ENCODE peak calls at places on chromosomes 5 and 9, in seven cellular contexts. O, L, M, D, B, S and K are unnamed samples.
A peak's percentile ranks its signal among the peaks of the same experiment; 100 is the strongest.

GRCh38 chr5:166671818-166672217 is 1619.6 kb upstream of the WWC1 start:
- DNase-seq in D (no peak), B (no peak), O (no peak), M (no peak), S (no peak), L (no peak), K (no peak)

GRCh38 chr9:132546148-132547051 is 36.0 kb upstream of the BARHL1 start:
- DNase-seq in M (no peak), O (no peak), B (peak; percentile 78), S (peak; percentile 33), L (no peak), D (no peak), K (peak; percentile 81)

GRCh38 chr5:98517967-98518366 is 255.5 kb upstream of the RGMB start:
- DNase-seq in B (no peak), L (no peak), D (no peak), M (no peak), S (no peak), O (no peak), K (no peak)

GRCh38 chr5:107651326-107651725 is 19.4 kb downstream of the EFNA5 start:
- DNase-seq in D (no peak), B (no peak), L (no peak), M (no peak), S (no peak), O (no peak), K (no peak)

GRCh38 chr5:144429905-144430304 is 259.2 kb downstream of the KCTD16 start:
- DNase-seq in B (no peak), L (no peak), S (no peak), D (no peak), O (no peak), M (no peak), K (no peak)

GRCh38 chr9:70407081-70407503 is 7.4 kb downstream of the KLF9 start:
- DNase-seq in O (peak; percentile 80), M (peak; percentile 93), D (no peak), L (no peak), S (peak; percentile 91), B (no peak), K (no peak)

GRCh38 chr5:79853676-79854418 is 137.2 kb downstream of the MTX3 start:
- DNase-seq in S (no peak), O (peak; percentile 83), M (no peak), B (no peak), L (no peak), D (no peak), K (no peak)

GRCh38 chr9:114694146-114694545 is 12.2 kb upstream of the TEX48 start:
- DNase-seq in D (no peak), L (no peak), B (no peak), S (no peak), M (no peak), O (no peak), K (no peak)

GRCh38 chr9:106713206-106713605 is 149.8 kb upstream of the ZNF462 start:
- DNase-seq in L (no peak), B (no peak), D (no peak), S (no peak), M (no peak), O (no peak), K (no peak)

GRCh38 chr5:133769842-133770241 is 157.5 kb upstream of the FSTL4 start:
- DNase-seq in O (no peak), M (no peak), D (no peak), B (no peak), S (no peak), L (no peak), K (no peak)

GRCh38 chr9:14313378-14313940 is 482 bp downstream of the NFIB start:
- DNase-seq in M (no peak), O (no peak), B (peak; percentile 60), S (peak; percentile 48), L (peak; percentile 71), D (no peak), K (peak; percentile 46)

GRCh38 chr5:109410389-109411174 is 808 bp upstream of the PJA2 start:
- DNase-seq in B (peak; percentile 79), L (peak; percentile 87), D (peak; percentile 48), S (peak; percentile 91), O (peak; percentile 62), M (no peak), K (peak; percentile 71)

GRCh38 chr5:95599252-95599651 is 20.6 kb upstream of the GPR150 start:
- DNase-seq in S (no peak), O (no peak), B (no peak), L (no peak), D (no peak), M (no peak), K (no peak)

GRCh38 chr5:80706835-80707447 is 52.2 kb upstream of the DHFR start:
- DNase-seq in D (no peak), S (no peak), B (no peak), M (no peak), L (no peak), O (no peak), K (no peak)

GRCh38 chr9:86749530-86750275 is 197.6 kb downstream of the GAS1 start:
- DNase-seq in S (peak; percentile 85), B (no peak), O (no peak), M (no peak), D (no peak), L (no peak), K (no peak)

GRCh38 chr5:94376672-94377345 is 241.6 kb downstream of the KIAA0825 start:
- DNase-seq in B (no peak), S (no peak), M (no peak), L (no peak), O (no peak), D (no peak), K (no peak)

GRCh38 chr9:124752967-124753366 is 18.1 kb downstream of the NR6A1 start:
- DNase-seq in L (no peak), B (no peak), D (no peak), O (peak; percentile 53), M (peak; percentile 42), S (no peak), K (no peak)

GRCh38 chr5:33563983-33564908 is 123.5 kb downstream of the TARS1 start:
- DNase-seq in S (peak; percentile 36), L (no peak), D (no peak), B (no peak), O (no peak), M (no peak), K (no peak)

GRCh38 chr5:139385061-139385889 is 2.2 kb upstream of the SLC23A1 start:
- DNase-seq in D (no peak), S (no peak), B (no peak), L (peak; percentile 26), O (peak; percentile 20), M (no peak), K (no peak)

GRCh38 chr5:96857454-96857853 is 18.8 kb upstream of the ERAP2 start:
- DNase-seq in B (no peak), M (no peak), D (no peak), S (no peak), L (no peak), O (no peak), K (no peak)

GRCh38 chr5:180209137-180209581 is at the start of gene RASGEF1C:
- DNase-seq in O (peak; percentile 72), B (peak; percentile 88), M (no peak), S (peak; percentile 70), L (peak; percentile 81), D (no peak), K (peak; percentile 88)

GRCh38 chr9:22169243-22169642 is 160.1 kb upstream of the CDKN2B start:
- DNase-seq in D (no peak), M (no peak), O (peak; percentile 68), S (peak; percentile 64), B (no peak), L (no peak), K (no peak)

GRCh38 chr5:179620293-179620692 is 3.2 kb downstream of the HNRNPH1 start:
- DNase-seq in B (no peak), M (no peak), S (no peak), L (no peak), O (no peak), D (no peak), K (no peak)

GRCh38 chr5:72108200-72109050 is 1.1 kb downstream of the MAP1B start:
- DNase-seq in L (peak; percentile 66), B (peak; percentile 80), M (no peak), D (peak; percentile 56), S (peak; percentile 75), O (peak; percentile 49), K (peak; percentile 97)

GRCh38 chr9:75086443-75087278 is 1.3 kb downstream of the NMRK1 start:
- DNase-seq in O (peak; percentile 27), L (peak; percentile 74), D (no peak), S (no peak), M (no peak), B (no peak), K (no peak)

GRCh38 chr9:128877852-128878251 is 3.9 kb downstream of the KYAT1 start:
- DNase-seq in M (no peak), S (no peak), L (no peak), O (no peak), D (no peak), B (no peak), K (no peak)

GRCh38 chr5:61304611-61305369 is 27.3 kb upstream of the ZSWIM6 start:
- DNase-seq in O (peak; percentile 100), B (no peak), D (no peak), M (no peak), L (peak; percentile 67), S (peak; percentile 92), K (no peak)

GRCh38 chr5:176611435-176611834 is 1.5 kb upstream of the GPRIN1 start:
- DNase-seq in D (no peak), L (peak; percentile 81), M (peak; percentile 44), S (peak; percentile 89), O (peak; percentile 88), B (peak; percentile 93), K (no peak)

GRCh38 chr5:83407931-83408330 is 63.6 kb upstream of the VCAN start:
- DNase-seq in O (no peak), M (no peak), S (no peak), B (no peak), D (no peak), L (no peak), K (no peak)
- TF ChIP-seq CTCF in O (no peak), M (no peak), S (no peak), B (no peak), D (no peak), L (no peak), K (no peak)

GRCh38 chr5:26024774-26025173 is 1013.6 kb downstream of the CDH9 start:
- DNase-seq in S (no peak), M (no peak), O (no peak), D (no peak), B (peak; percentile 39), L (no peak), K (peak; percentile 51)
- TF ChIP-seq CTCF in S (no peak), M (no peak), O (no peak), D (no peak), B (peak; percentile 56), L (no peak), K (peak; percentile 75)

DNA sequence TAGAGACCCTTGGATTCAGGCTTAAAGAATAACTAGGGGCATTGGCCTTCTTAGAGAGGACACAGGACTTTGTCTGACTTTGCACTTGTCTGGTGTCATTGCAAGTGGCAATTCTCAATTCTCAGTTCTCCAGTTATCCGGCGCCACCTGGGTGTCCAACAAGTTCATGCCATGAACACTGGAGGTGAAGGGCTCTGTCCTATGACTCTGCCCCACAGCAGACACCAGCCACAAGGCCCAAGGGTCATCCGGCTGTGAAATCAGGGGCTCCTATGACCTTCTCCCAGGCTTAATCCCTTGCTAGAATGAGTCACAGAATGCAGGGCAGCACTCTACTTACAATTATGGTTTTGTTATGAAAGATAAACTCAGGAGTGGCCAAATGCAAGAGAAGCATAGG is 391.9 kb downstream of the GADD45G start:
- DNase-seq in L (no peak), S (no peak), B (no peak), M (no peak), O (peak; percentile 20), D (no peak), K (no peak)
- TF ChIP-seq CTCF in L (no peak), S (no peak), B (no peak), M (peak; percentile 2), O (no peak), D (no peak), K (no peak)

GRCh38 chr5:157603333-157604190 is 28.0 kb upstream of the ADAM19 start:
- DNase-seq in D (no peak), S (peak; percentile 55), B (no peak), O (peak; percentile 88), L (no peak), M (peak; percentile 75), K (peak; percentile 47)
- TF ChIP-seq CTCF in D (no peak), S (no peak), B (no peak), O (no peak), L (no peak), M (no peak), K (no peak)